ENCODE peak calls at places on chromosomes 1 and 21, in four cellular contexts. X, H, C and T are unnamed samples.

GRCh38 chr1:212944209-212944901 is 6.0 kb upstream of the VASH2 start:
- DNase-seq in X (no peak), H (no peak), C (peak), T (no peak)

GRCh38 chr1:236489710-236490377 is 33.9 kb upstream of the LGALS8 start:
- DNase-seq in X (peak), H (no peak), C (no peak), T (no peak)

GRCh38 chr1:36586146-36586545 is 103.4 kb upstream of the CSF3R start:
- DNase-seq in X (no peak), H (no peak), C (no peak), T (no peak)

GRCh38 chr1:26078286-26079177 is 11.1 kb upstream of the TRIM63 start:
- DNase-seq in X (no peak), H (no peak), C (no peak), T (no peak)

GRCh38 chr1:119784127-119784781 is 15.5 kb upstream of the HMGCS2 start:
- DNase-seq in X (peak), H (peak), C (peak), T (no peak)

GRCh38 chr21:34693192-34693810 is 24.5 kb downstream of the CLIC6 start:
- DNase-seq in X (peak), H (no peak), C (no peak), T (peak)

GRCh38 chr1:89821322-89822108 is 683 bp downstream of the LRRC8D start:
- DNase-seq in X (peak), H (no peak), C (peak), T (peak)

GRCh38 chr1:63612564-63612963 is 19.4 kb downstream of the PGM1 start:
- DNase-seq in X (no peak), H (no peak), C (no peak), T (no peak)

GRCh38 chr1:171191992-171192391 is 6.9 kb downstream of the FMO2 start:
- DNase-seq in X (no peak), H (no peak), C (no peak), T (no peak)

GRCh38 chr1:110161822-110162221 is 11.5 kb downstream of the SLC6A17 start:
- DNase-seq in X (no peak), H (no peak), C (no peak), T (no peak)
- TF ChIP-seq EP300 in X (no peak), H (no peak), C (no peak), T (no peak)

DNA sequence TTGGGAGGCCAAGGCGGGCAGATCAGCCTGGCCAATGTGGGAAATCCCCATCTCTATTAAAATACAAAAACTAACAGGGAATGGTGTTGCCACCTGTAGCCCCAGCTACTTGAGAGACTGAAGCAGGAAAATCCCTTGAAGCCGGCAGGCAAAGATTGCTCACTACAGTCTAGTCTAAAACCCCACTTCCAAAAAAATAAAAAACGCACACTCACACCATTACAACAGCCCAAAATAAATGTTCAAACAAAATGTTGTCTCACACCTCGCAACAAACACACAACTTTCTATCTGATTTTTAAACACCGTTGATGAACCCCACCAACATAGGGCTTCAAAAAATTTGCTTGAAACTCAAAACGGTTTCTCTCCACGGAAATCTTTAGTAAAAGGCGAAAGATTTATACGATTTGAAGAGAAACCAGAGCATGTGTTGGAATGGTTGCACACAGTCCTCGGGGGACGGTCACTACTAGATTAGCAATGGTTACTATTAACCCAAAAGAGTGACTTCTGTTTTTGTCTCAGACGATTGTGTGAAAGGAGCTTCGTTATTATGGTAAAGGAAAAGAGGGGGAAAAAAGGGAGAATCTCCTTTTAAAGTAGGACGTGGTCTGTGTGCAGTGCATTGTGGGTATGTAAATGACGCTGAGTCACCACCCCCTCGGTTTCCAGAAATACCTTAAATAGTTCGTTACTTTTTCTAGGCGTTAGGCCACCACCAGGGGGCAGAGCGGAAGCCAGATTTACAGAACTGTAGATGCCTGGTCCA is at the start of gene RNU5D-1:
- DNase-seq in X (peak), H (peak), C (peak), T (peak)
- TF ChIP-seq EP300 in X (no peak), H (peak), C (no peak), T (no peak)

GRCh38 chr1:116540088-116540487 is 30.7 kb downstream of the CD58 start:
- DNase-seq in X (no peak), H (no peak), C (no peak), T (no peak)

GRCh38 chr1:116537439-116537838 is 33.4 kb downstream of the CD58 start:
- DNase-seq in X (no peak), H (no peak), C (no peak), T (no peak)

GRCh38 chr1:116534014-116534739 is 36.6 kb downstream of the CD58 start:
- DNase-seq in X (no peak), H (no peak), C (no peak), T (no peak)

GRCh38 chr1:116537898-116538297 is 32.9 kb downstream of the CD58 start:
- DNase-seq in X (no peak), H (no peak), C (no peak), T (no peak)

GRCh38 chr1:116538527-116538926 is 32.3 kb downstream of the CD58 start:
- DNase-seq in X (no peak), H (no peak), C (no peak), T (no peak)
- TF ChIP-seq EP300 in X (no peak), H (no peak), C (no peak), T (no peak)

GRCh38 chr1:218425647-218426342 is 80.7 kb downstream of the TGFB2 start:
- DNase-seq in X (no peak), H (no peak), C (no peak), T (no peak)
- TF ChIP-seq EP300 in X (no peak), H (no peak), C (no peak), T (no peak)

GRCh38 chr1:35406103-35406502 is 137.6 kb downstream of the ZMYM4 start:
- DNase-seq in X (no peak), H (no peak), C (no peak), T (no peak)
- TF ChIP-seq EP300 in X (no peak), H (no peak), C (no peak), T (no peak)

DNA sequence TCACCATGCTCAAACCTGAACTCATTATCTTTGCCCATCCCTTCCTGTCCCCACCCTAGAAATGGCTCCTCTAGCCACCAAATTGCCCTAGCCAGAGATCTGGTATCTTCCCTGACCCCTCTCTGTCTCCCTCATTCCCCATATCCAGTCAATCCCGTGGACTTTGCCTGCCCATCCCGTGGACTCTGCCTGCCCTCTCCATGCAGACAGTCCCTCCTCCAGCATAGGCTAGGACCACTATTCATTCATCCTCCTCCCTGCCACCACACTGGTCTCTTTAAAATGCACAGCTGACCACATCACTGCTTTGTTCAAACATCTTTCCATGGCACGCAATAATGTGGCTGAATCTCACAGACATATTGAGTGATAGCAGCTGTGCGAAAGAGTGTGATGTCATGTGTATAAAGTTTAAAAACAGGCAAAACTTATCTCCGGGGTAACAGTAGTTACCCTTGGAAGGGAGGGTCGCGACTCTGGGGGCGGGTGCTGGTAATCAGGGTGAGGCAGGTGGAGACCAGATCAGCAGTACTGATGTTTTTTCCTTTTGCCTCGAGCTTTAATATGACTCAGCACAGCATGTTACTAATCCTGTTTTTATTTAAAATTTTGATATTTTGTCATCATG is 4.8 kb upstream of the SLC2A1 start:
- DNase-seq in X (no peak), H (no peak), C (no peak), T (no peak)
- TF ChIP-seq EP300 in X (no peak), H (no peak), C (no peak), T (no peak)

GRCh38 chr1:18320051-18320450 is 160.7 kb upstream of the KLHDC7A start:
- DNase-seq in X (peak), H (no peak), C (no peak), T (no peak)
- TF ChIP-seq EP300 in X (no peak), H (no peak), C (no peak), T (no peak)

GRCh38 chr1:221708076-221708571 is 33.8 kb downstream of the DUSP10 start:
- DNase-seq in X (no peak), H (no peak), C (no peak), T (no peak)
- TF ChIP-seq EP300 in X (no peak), H (peak), C (no peak), T (no peak)

DNA sequence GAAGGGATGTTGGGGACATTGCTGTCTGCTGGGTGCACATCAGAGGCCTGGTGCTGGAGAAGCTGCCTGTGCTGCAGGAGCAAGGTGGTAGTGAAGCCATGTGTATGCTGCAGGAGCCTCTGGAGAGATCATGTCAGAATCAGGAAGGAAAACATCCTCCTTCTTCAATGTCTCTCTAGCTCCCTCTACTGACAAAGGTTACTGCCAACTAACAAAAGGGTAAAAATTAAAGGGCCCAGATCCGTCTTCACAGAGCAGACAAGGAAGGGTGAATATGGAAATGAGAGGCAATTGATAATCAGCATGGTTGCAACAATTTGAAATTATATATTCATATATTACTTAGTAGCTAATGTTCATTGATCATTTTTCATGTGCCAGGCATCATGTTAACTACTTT is 32.2 kb downstream of the FAM177B start:
- DNase-seq in X (no peak), H (no peak), C (no peak), T (no peak)
- TF ChIP-seq EP300 in X (no peak), H (no peak), C (no peak), T (no peak)